ENCODE peak calls at places on chromosomes 3 and 15, in ten cellular contexts. O is neural progenitor cell, L is PC-3, W is GM23338, X is DND-41, D is MM.1S, S is fibroblast of lung, G is mammary epithelial cell, P is GM23248, F is K562. Q is an unnamed sample.

GRCh38 chr3:192897005-192897404 is 20.7 kb downstream of the MB21D2 start:
- DNase-seq in S (no peak), L (peak), W (no peak), G (no peak), D (no peak), F (no peak), X (no peak), P (no peak), O (no peak), Q (no peak)

GRCh38 chr3:153163349-153164008 is 1.5 kb downstream of the RAP2B start:
- DNase-seq in P (peak), W (peak), F (no peak), S (peak), D (peak), O (no peak), X (no peak), G (peak), L (peak), Q (no peak)

GRCh38 chr3:80688814-80689213 is 921.0 kb upstream of the ROBO1 start:
- DNase-seq in S (peak), P (peak), X (no peak), F (no peak), O (peak), G (no peak), W (peak), L (peak), D (peak), Q (peak)

GRCh38 chr3:29642393-29643033 is 361.6 kb downstream of the RBMS3 start:
- DNase-seq in S (peak), X (no peak), F (no peak), O (no peak), L (peak), D (no peak), W (no peak), P (peak), G (peak), Q (no peak)

GRCh38 chr3:151859125-151859741 is 14.2 kb upstream of the SUCNR1 start:
- DNase-seq in O (no peak), L (no peak), F (no peak), D (no peak), P (no peak), W (no peak), X (no peak), G (no peak), S (peak), Q (no peak)

GRCh38 chr3:10655131-10655530 is 149.7 kb upstream of the ATP2B2 start:
- DNase-seq in G (no peak), S (no peak), L (no peak), O (no peak), X (no peak), P (no peak), F (no peak), D (no peak), W (peak), Q (no peak)

GRCh38 chr3:186216903-186217819 is 108.3 kb upstream of the ETV5 start:
- DNase-seq in G (no peak), L (no peak), S (no peak), X (no peak), O (no peak), W (no peak), P (no peak), F (no peak), D (no peak), Q (no peak)

GRCh38 chr15:79031821-79032220 is 58.8 kb downstream of the RASGRF1 start:
- DNase-seq in L (no peak), G (no peak), S (no peak), D (no peak), W (no peak), X (no peak), P (no peak), O (no peak), F (no peak), Q (no peak)

GRCh38 chr3:110164632-110165240 is 827.4 kb upstream of the DPPA4 start:
- DNase-seq in O (peak), S (no peak), W (peak), X (no peak), G (no peak), P (no peak), D (no peak), L (no peak), F (no peak), Q (no peak)

GRCh38 chr3:3170998-3171397 is 8.5 kb downstream of the CRBN start:
- DNase-seq in W (peak), G (peak), L (peak), F (no peak), O (peak), S (peak), X (no peak), D (peak), P (peak), Q (peak)

GRCh38 chr3:59609967-59610366 is 560.1 kb upstream of the CFAP20DC start:
- DNase-seq in P (peak), L (no peak), W (no peak), X (no peak), G (no peak), O (peak), S (no peak), D (no peak), F (no peak), Q (no peak)

GRCh38 chr3:86969500-86970189 is 21.3 kb downstream of the VGLL3 start:
- DNase-seq in F (peak), D (peak), O (peak), W (peak), G (peak), X (peak), S (no peak), P (peak), L (peak), Q (no peak)

GRCh38 chr3:194867270-194867983 is 181.7 kb downstream of the FAM43A start:
- DNase-seq in P (peak), F (no peak), W (no peak), D (no peak), L (peak), G (no peak), O (no peak), X (no peak), S (no peak), Q (no peak)

GRCh38 chr3:52272831-52273230 is 5.6 kb downstream of the WDR82 start:
- DNase-seq in D (peak), X (no peak), O (no peak), S (no peak), L (no peak), W (no peak), F (no peak), P (no peak), G (no peak), Q (no peak)

GRCh38 chr15:64874131-64874530 is 32.4 kb downstream of the PLEKHO2 start:
- DNase-seq in S (no peak), D (no peak), L (no peak), O (no peak), X (no peak), F (no peak), W (no peak), G (no peak), P (no peak), Q (no peak)

GRCh38 chr15:80699981-80700380 is 4.9 kb downstream of the ABHD17C start:
- DNase-seq in X (no peak), L (peak), F (no peak), O (no peak), G (no peak), S (peak), D (no peak), P (peak), W (no peak), Q (no peak)

GRCh38 chr3:132231633-132232032 is 85.6 kb upstream of the ACP3 start:
- DNase-seq in G (peak), S (peak), D (no peak), F (no peak), X (no peak), O (no peak), L (peak), W (no peak), P (peak), Q (peak)

GRCh38 chr3:190323241-190323617 is 983 bp upstream of the CLDN1 start:
- DNase-seq in W (peak), D (no peak), P (no peak), F (no peak), S (peak), O (no peak), G (no peak), X (no peak), L (no peak), Q (no peak)

GRCh38 chr3:158702815-158703481 is 29.3 kb downstream of the RARRES1 start:
- DNase-seq in G (no peak), X (no peak), P (peak), D (no peak), W (no peak), F (no peak), L (peak), O (no peak), S (peak), Q (no peak)

GRCh38 chr3:128316456-128316855 is 150.2 kb downstream of the DNAJB8 start:
- DNase-seq in O (no peak), L (no peak), F (no peak), S (no peak), P (peak), X (peak), D (no peak), W (no peak), G (no peak), Q (peak)

GRCh38 chr3:71926242-71926560 is 141.3 kb upstream of the PROK2 start:
- DNase-seq in G (peak), F (no peak), P (peak), X (peak), D (peak), W (peak), L (peak), O (peak), S (peak), Q (no peak)

GRCh38 chr15:100338971-100339444 is 2.8 kb downstream of the ADAMTS17 start:
- DNase-seq in F (peak), S (peak), O (peak), L (peak), W (peak), D (peak), P (peak), G (peak), X (peak), Q (no peak)

GRCh38 chr3:108970561-108970960 is 16.9 kb upstream of the GUCA1C start:
- DNase-seq in G (no peak), X (peak), F (no peak), L (no peak), D (no peak), P (no peak), S (peak), O (peak), W (no peak), Q (no peak)

GRCh38 chr3:187684880-187685279 is 14.7 kb upstream of the SST start:
- DNase-seq in S (peak), D (no peak), G (peak), O (no peak), W (no peak), X (peak), L (peak), F (no peak), P (peak), Q (no peak)

GRCh38 chr15:82768414-82769081 is 37.3 kb downstream of the FSD2 start:
- DNase-seq in F (no peak), G (peak), W (no peak), O (no peak), X (no peak), L (peak), D (no peak), S (peak), P (peak), Q (no peak)

GRCh38 chr15:74716647-74717046 is 8.7 kb downstream of the CYP1A1 start:
- DNase-seq in F (peak), P (no peak), G (no peak), X (no peak), W (no peak), O (no peak), L (no peak), S (no peak), D (no peak), Q (no peak)

GRCh38 chr3:126523745-126524428 is at the start of gene CHST13:
- DNase-seq in W (peak), G (peak), P (peak), L (peak), F (peak), S (peak), X (no peak), D (no peak), O (peak), Q (no peak)

GRCh38 chr3:111173328-111173900 is 101.8 kb downstream of the NECTIN3 start:
- DNase-seq in D (no peak), S (peak), W (peak), G (peak), X (no peak), L (peak), F (no peak), P (peak), O (peak), Q (no peak)

DNA sequence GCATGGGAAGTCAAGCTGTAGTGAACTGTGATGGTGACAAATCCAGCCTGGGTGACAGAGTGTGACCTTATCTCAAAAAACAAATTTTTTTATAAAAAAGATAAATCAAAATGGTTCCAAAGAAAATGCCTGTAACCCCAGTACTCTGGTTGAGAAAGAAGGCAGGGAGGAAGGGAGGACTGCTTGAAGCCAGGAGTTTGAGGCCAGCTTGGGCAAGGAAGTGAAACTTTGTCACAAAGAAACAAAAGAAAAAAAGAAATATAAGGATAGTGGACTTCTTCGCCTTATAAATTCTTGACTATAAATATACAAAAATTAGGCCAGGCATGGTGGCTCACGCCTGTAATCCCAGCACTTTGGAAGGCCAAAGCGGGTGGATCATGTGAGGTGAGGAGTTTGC is 34.1 kb downstream of the SMARCC1 start:
- DNase-seq in O (no peak), G (no peak), F (no peak), L (no peak), S (no peak), D (no peak), X (no peak), W (no peak), P (no peak), Q (no peak)
- TF ChIP-seq EZH2 in O (no peak), G (no peak), F (no peak), L (no peak), S (no peak), D (no peak), X (no peak), W (no peak), P (no peak), Q (no peak)

GRCh38 chr3:160757624-160758106 is 1.6 kb downstream of the PPM1L start:
- DNase-seq in X (peak), P (no peak), L (no peak), W (peak), S (no peak), G (no peak), O (peak), D (no peak), F (no peak), Q (no peak)
- TF ChIP-seq EZH2 in X (no peak), P (no peak), L (no peak), W (no peak), S (no peak), G (no peak), O (no peak), D (no peak), F (no peak), Q (no peak)

GRCh38 chr3:138944842-138945645 is 1.9 kb downstream of the FOXL2 start:
- DNase-seq in F (peak), W (peak), G (no peak), X (no peak), S (peak), P (no peak), L (no peak), D (no peak), O (peak), Q (no peak)

GRCh38 chr3:138947303-138948121 is 495 bp downstream of the FOXL2NB start:
- DNase-seq in G (no peak), O (peak), L (no peak), D (no peak), F (peak), X (no peak), S (no peak), W (peak), P (no peak), Q (no peak)

GRCh38 chr3:138944136-138944658 is 2.7 kb downstream of the FOXL2 start:
- DNase-seq in S (no peak), L (no peak), X (no peak), O (peak), W (peak), G (no peak), D (no peak), P (no peak), F (no peak), Q (no peak)

GRCh38 chr3:138946554-138947302 is at the start of the genes FOXL2 and FOXL2NB:
- DNase-seq in D (no peak), P (peak), X (no peak), S (peak), O (peak), G (peak), F (peak), W (peak), L (no peak), Q (no peak)

GRCh38 chr3:138945646-138946553 is 1.0 kb downstream of the FOXL2 start:
- DNase-seq in L (no peak), F (peak), X (no peak), D (no peak), W (peak), G (peak), O (peak), S (peak), P (peak), Q (no peak)
- TF ChIP-seq EZH2 in L (no peak), F (no peak), X (no peak), D (no peak), W (peak), G (no peak), O (no peak), S (peak), P (peak), Q (peak)

GRCh38 chr3:27713435-27713880 is 8.7 kb downstream of the EOMES start:
- DNase-seq in W (peak), P (peak), S (no peak), D (no peak), G (no peak), O (no peak), X (no peak), F (no peak), L (peak), Q (no peak)
- TF ChIP-seq EZH2 in W (peak), P (no peak), S (peak), D (no peak), G (no peak), O (peak), X (no peak), F (no peak), L (no peak), Q (no peak)

GRCh38 chr15:93066103-93066725 is 22.8 kb downstream of the RGMA start:
- DNase-seq in F (no peak), W (no peak), X (no peak), O (no peak), L (no peak), G (no peak), S (peak), D (no peak), P (no peak), Q (no peak)
- TF ChIP-seq EZH2 in F (no peak), W (no peak), X (no peak), O (no peak), L (no peak), G (no peak), S (no peak), D (no peak), P (no peak), Q (no peak)

DNA sequence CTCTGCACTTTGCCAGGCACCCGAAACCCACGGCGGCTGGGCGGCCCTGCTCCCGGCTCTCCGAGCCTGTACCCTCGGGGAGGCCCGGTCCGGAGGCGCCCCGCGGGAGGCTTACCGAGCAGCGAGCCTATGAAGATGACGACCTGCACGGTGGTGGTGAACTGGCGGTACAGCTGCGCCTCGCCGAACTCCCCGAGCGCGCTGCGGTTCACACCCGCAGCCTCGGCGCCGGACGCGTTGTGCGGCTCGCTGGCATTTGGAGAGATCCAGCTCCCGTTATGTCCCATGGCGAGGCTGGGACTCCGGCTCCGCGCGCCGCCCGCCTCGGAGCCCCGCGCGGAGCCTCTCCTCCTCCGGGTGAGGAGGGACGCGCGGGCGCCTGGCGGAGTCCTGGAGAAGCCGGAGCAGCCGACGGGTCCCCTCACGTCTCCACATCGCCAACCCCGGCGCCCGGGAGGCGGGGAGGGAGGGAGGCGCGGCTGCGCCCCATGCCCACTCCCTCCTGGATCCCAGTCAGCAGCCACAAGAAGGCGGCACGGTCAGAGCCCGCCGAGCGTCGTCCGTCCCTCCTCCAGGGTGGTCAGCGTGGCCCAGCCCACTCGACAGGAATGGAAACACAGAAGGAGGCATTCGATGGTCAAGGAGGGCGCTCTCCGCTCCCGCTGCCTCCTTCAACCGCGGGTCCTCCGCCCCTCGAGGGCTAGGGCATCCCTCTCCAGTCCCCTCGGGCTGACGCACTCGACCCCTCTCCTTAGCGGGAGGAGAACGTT is at the start of gene GPR176:
- DNase-seq in S (peak), L (peak), D (no peak), O (peak), G (peak), W (peak), X (no peak), F (no peak), P (peak), Q (no peak)
- TF ChIP-seq EZH2 in S (no peak), L (no peak), D (no peak), O (peak), G (no peak), W (no peak), X (no peak), F (no peak), P (no peak), Q (no peak)

GRCh38 chr3:12993022-12993622 is 80.1 kb downstream of the IQSEC1 start:
- DNase-seq in L (peak), G (no peak), O (peak), X (no peak), S (peak), D (no peak), P (peak), W (peak), F (peak), Q (no peak)
- TF ChIP-seq EZH2 in L (no peak), G (no peak), O (no peak), X (no peak), S (no peak), D (no peak), P (no peak), W (no peak), F (no peak), Q (no peak)

GRCh38 chr15:45115312-45115820 is 1.2 kb downstream of the DUOXA2 start:
- DNase-seq in X (no peak), G (no peak), O (no peak), L (no peak), S (no peak), D (no peak), P (no peak), W (no peak), F (no peak), Q (no peak)

GRCh38 chr15:45114751-45115085 is 592 bp downstream of the DUOXA2 start:
- DNase-seq in S (no peak), X (no peak), O (no peak), P (no peak), F (no peak), G (no peak), L (no peak), W (no peak), D (no peak), Q (no peak)

GRCh38 chr15:45117327-45118130 is 3.4 kb downstream of the DUOXA2 start:
- DNase-seq in P (no peak), L (no peak), O (no peak), S (no peak), G (no peak), W (peak), D (no peak), X (no peak), F (no peak), Q (no peak)

GRCh38 chr15:45116482-45117326 is 2.6 kb downstream of the DUOXA2 start:
- DNase-seq in P (peak), D (no peak), F (no peak), L (no peak), W (peak), X (no peak), S (no peak), G (no peak), O (peak), Q (no peak)

DNA sequence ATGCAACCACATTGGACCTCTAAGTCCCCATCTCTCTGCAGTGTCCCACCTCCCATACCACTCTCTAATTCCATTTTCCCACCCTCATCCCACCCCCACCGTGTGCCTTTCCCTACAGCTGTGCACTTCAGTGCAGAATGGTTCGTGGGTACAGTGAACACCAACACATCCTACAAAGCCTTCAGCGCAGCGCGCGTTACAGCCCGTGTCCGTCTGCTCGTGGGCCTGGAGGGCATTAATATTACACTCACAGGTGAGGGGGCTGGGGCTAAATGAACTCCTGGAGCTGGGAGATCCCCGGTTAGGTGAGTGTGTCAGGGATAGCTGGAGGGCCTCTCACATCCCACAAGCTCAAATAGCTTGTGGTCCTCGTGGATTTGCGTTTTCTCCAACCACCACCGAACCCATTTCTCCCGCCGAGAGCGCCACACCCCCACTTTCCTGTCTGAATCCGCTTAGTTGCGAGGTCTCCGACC is 1.9 kb downstream of the DUOXA2 start:
- DNase-seq in L (no peak), G (no peak), S (no peak), D (no peak), F (no peak), W (no peak), P (no peak), O (no peak), X (no peak), Q (no peak)
- TF ChIP-seq EZH2 in L (no peak), G (no peak), S (no peak), D (no peak), F (no peak), W (peak), P (no peak), O (peak), X (no peak), Q (no peak)